ENCODE peak calls at places on chromosome 2, in ten cellular contexts. Z, J, H, R, E, V, B, S, Y and D are unnamed samples.

GRCh38 chr2:43268066-43268971 is 41.9 kb upstream of the ZFP36L2 start:
- DNase-seq in Z (no peak), J (no peak), H (no peak), R (no peak), E (no peak), V (no peak), B (no peak), S (no peak), Y (no peak), D (no peak)

GRCh38 chr2:237414056-237414661 is at the start of gene COL6A3:
- DNase-seq in Z (peak), J (no peak), H (no peak), R (peak), E (no peak), V (peak), B (no peak), S (no peak), Y (no peak), D (no peak)

GRCh38 chr2:224366269-224366668 is 35.6 kb downstream of the FAM124B start:
- DNase-seq in Z (peak), J (no peak), H (no peak), R (peak), E (no peak), V (no peak), B (no peak), S (no peak), Y (no peak), D (no peak)

GRCh38 chr2:41720702-41721344 is 327.0 kb upstream of the PKDCC start:
- DNase-seq in Z (peak), J (no peak), H (no peak), R (peak), E (no peak), V (no peak), B (no peak), S (no peak), Y (no peak), D (no peak)

GRCh38 chr2:10234409-10235094 is 68.2 kb upstream of the HPCAL1 start:
- DNase-seq in Z (peak), J (no peak), H (no peak), R (no peak), E (no peak), V (no peak), B (no peak), S (no peak), Y (no peak), D (no peak)

GRCh38 chr2:231182500-231182899 is 15.9 kb upstream of the ARMC9 start:
- DNase-seq in Z (no peak), J (no peak), H (no peak), R (no peak), E (peak), V (no peak), B (no peak), S (no peak), Y (no peak), D (no peak)

GRCh38 chr2:240391111-240392051 is 44.1 kb upstream of the GPC1 start:
- DNase-seq in Z (no peak), J (peak), H (no peak), R (no peak), E (no peak), V (no peak), B (no peak), S (no peak), Y (no peak), D (no peak)

GRCh38 chr2:12046641-12047040 is 300.2 kb downstream of the LPIN1 start:
- DNase-seq in Z (peak), J (peak), H (no peak), R (peak), E (no peak), V (no peak), B (no peak), S (no peak), Y (no peak), D (no peak)

GRCh38 chr2:120142528-120143261 is 80.5 kb downstream of the TMEM185B start:
- DNase-seq in Z (no peak), J (no peak), H (no peak), R (no peak), E (no peak), V (no peak), B (no peak), S (no peak), Y (no peak), D (no peak)

GRCh38 chr2:227035678-227036077 is 128.3 kb downstream of the COL4A4 start:
- DNase-seq in Z (no peak), J (no peak), H (no peak), R (no peak), E (no peak), V (no peak), B (no peak), S (no peak), Y (no peak), D (no peak)